ENCODE peak calls at places on chromosomes 5 and 9, in six cellular contexts. V, S, O, Q, Z and H are unnamed samples.
A peak's percentile ranks its signal among the peaks of the same experiment; 100 is the strongest.

GRCh38 chr9:108056805-108057386 is 567.3 kb upstream of the KLF4 start:
- DNase-seq in S (no peak), V (no peak), Q (no peak), Z (no peak), O (peak; percentile 87), H (no peak)

GRCh38 chr9:35935755-35936509 is 22.0 kb downstream of the OR2S2 start:
- DNase-seq in Z (no peak), O (peak; percentile 91), Q (no peak), S (no peak), V (no peak), H (no peak)

GRCh38 chr5:42855811-42856210 is 44.1 kb upstream of the SELENOP start:
- DNase-seq in S (no peak), Q (no peak), O (no peak), Z (no peak), V (no peak), H (peak; percentile 38)

GRCh38 chr9:89702401-89702800 is 97.6 kb downstream of the GADD45G start:
- DNase-seq in Q (no peak), S (no peak), Z (no peak), V (no peak), O (no peak), H (no peak)

GRCh38 chr5:109454726-109455505 is 45.1 kb upstream of the PJA2 start:
- DNase-seq in Z (no peak), S (no peak), O (peak; percentile 78), Q (no peak), V (peak; percentile 22), H (no peak)

GRCh38 chr9:7963026-7963425 is 163.4 kb upstream of the DMAC1 start:
- DNase-seq in Z (no peak), Q (no peak), V (no peak), S (no peak), O (peak; percentile 1), H (no peak)

GRCh38 chr5:114782217-114782616 is 387.5 kb downstream of the TRIM36 start:
- DNase-seq in V (no peak), Z (no peak), S (no peak), O (no peak), Q (no peak), H (no peak)

GRCh38 chr5:169174923-169175322 is 126.0 kb downstream of the SLIT3 start:
- DNase-seq in S (no peak), Z (no peak), Q (no peak), V (no peak), O (no peak), H (no peak)

GRCh38 chr9:69471433-69471832 is 146.4 kb downstream of the ENTREP1 start:
- DNase-seq in S (no peak), O (peak; percentile 58), Q (no peak), V (no peak), Z (no peak), H (no peak)

GRCh38 chr5:84791153-84791552 is 406.5 kb upstream of the EDIL3 start:
- DNase-seq in Z (no peak), S (no peak), Q (no peak), O (no peak), V (no peak), H (no peak)

GRCh38 chr5:161676109-161676508 is 9.4 kb upstream of the GABRA6 start:
- DNase-seq in Q (no peak), S (no peak), O (no peak), Z (peak; percentile 44), V (peak; percentile 77), H (no peak)

GRCh38 chr5:14906628-14907027 is 35.0 kb upstream of the ANKH start:
- DNase-seq in Q (no peak), V (no peak), Z (no peak), O (no peak), S (no peak), H (no peak)

GRCh38 chr9:72633966-72634365 is 112.6 kb downstream of the TMC1 start:
- DNase-seq in S (no peak), Q (no peak), Z (no peak), V (no peak), O (peak; percentile 75), H (no peak)

GRCh38 chr9:22052376-22052945 is 43.4 kb upstream of the CDKN2B start:
- DNase-seq in Z (no peak), O (peak; percentile 100), S (no peak), V (no peak), Q (no peak), H (no peak)

GRCh38 chr9:138038244-138038671 is 160.7 kb downstream of the CACNA1B start:
- DNase-seq in V (no peak), S (no peak), Q (no peak), O (no peak), Z (peak; percentile 88), H (no peak)

GRCh38 chr9:115057559-115057958 is 60.4 kb downstream of the TNC start:
- DNase-seq in O (peak; percentile 90), V (peak; percentile 28), Q (no peak), S (no peak), Z (no peak), H (no peak)

GRCh38 chr9:4327504-4328191 is 27.8 kb upstream of the GLIS3 start:
- DNase-seq in O (peak; percentile 81), Z (no peak), S (no peak), Q (no peak), V (peak; percentile 50), H (no peak)

GRCh38 chr5:170636836-170637477 is 133.1 kb downstream of the KCNIP1 start:
- DNase-seq in O (no peak), Z (no peak), V (no peak), Q (no peak), S (no peak), H (no peak)

GRCh38 chr9:91720746-91721705 is 229.0 kb downstream of the ROR2 start:
- DNase-seq in Z (no peak), O (no peak), V (peak; percentile 80), Q (no peak), S (no peak), H (no peak)

GRCh38 chr9:112327718-112328450 is 5.5 kb downstream of the PTBP3 start:
- DNase-seq in Z (no peak), Q (no peak), V (no peak), O (no peak), S (no peak), H (no peak)

GRCh38 chr5:96259211-96259772 is 173.8 kb downstream of the PCSK1 start:
- DNase-seq in Q (no peak), Z (no peak), V (peak; percentile 10), O (peak; percentile 68), S (no peak), H (no peak)

GRCh38 chr5:67808340-67808739 is 407.2 kb upstream of the PIK3R1 start:
- DNase-seq in V (no peak), Q (no peak), O (no peak), Z (no peak), S (peak; percentile 37), H (no peak)

GRCh38 chr5:140466981-140467742 is 65.5 kb downstream of the ANKHD1 start:
- DNase-seq in V (no peak), Z (no peak), Q (no peak), S (no peak), O (no peak), H (no peak)

GRCh38 chr9:1055156-1055555 is 5.0 kb downstream of the DMRT2 start:
- DNase-seq in V (no peak), S (no peak), O (no peak), Z (no peak), Q (no peak), H (no peak)

GRCh38 chr9:1053848-1054365 is 3.8 kb downstream of the DMRT2 start:
- DNase-seq in Z (no peak), O (no peak), Q (no peak), S (no peak), V (no peak), H (no peak)

GRCh38 chr9:1052908-1053590 is 2.9 kb downstream of the DMRT2 start:
- DNase-seq in Z (no peak), Q (no peak), V (no peak), O (no peak), S (no peak), H (no peak)

GRCh38 chr9:1058826-1059225 is 8.7 kb downstream of the DMRT2 start:
- DNase-seq in O (no peak), Q (no peak), V (no peak), Z (no peak), S (no peak), H (no peak)

GRCh38 chr9:1057910-1058309 is 7.8 kb downstream of the DMRT2 start:
- DNase-seq in O (no peak), V (no peak), Z (no peak), Q (no peak), S (no peak), H (no peak)
- H3K27ac ChIP-seq in O (no peak overlapping the region), V (no peak overlapping the region), Z (no peak overlapping the region), Q (no peak overlapping the region), S (no peak overlapping the region), H (no peak overlapping the region)

DNA sequence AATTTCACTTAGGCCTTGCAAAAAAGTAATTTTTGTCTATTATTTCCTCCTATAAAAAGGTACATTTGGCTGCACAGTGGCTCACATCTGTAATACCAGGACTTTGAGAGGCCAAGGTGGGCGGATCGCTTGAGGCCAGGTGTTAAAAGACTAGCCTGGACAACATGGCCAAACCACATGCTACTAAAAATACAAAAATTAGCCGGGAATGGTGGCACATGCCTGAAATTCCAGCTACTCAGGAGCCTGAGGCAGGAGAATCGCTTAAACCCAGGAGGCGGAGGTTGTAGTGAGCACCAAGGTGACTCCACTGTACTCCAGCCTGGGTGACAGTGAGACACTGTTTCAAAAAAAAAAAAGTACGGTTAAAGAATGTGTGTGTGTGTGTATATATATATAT is 15.7 kb downstream of the NUP155 start:
- DNase-seq in Q (peak; percentile 10), V (no peak), Z (no peak), S (no peak), O (no peak), H (no peak)
- H3K4me1 ChIP-seq in Q (no peaks in the 10 kb centered on the region), V (no peaks in the 10 kb centered on the region), Z (no peaks in the 10 kb centered on the region), S (no peaks in the 10 kb centered on the region), O (no peaks in the 10 kb centered on the region), H (no peaks in the 10 kb centered on the region)

GRCh38 chr9:33257276-33257675 is 7.2 kb downstream of the BAG1 start:
- DNase-seq in Q (no peak), V (no peak), S (no peak), Z (no peak), O (no peak), H (no peak)

GRCh38 chr9:33254211-33254610 is 10.3 kb downstream of the BAG1 start:
- DNase-seq in Z (no peak), V (no peak), O (no peak), S (no peak), Q (no peak), H (no peak)

GRCh38 chr9:33256236-33256635 is 8.3 kb downstream of the BAG1 start:
- DNase-seq in Z (no peak), S (no peak), Q (no peak), O (no peak), V (no peak), H (no peak)

GRCh38 chr9:33255471-33255870 is 9.0 kb downstream of the BAG1 start:
- DNase-seq in S (no peak), Q (no peak), V (no peak), O (no peak), Z (no peak), H (no peak)

DNA sequence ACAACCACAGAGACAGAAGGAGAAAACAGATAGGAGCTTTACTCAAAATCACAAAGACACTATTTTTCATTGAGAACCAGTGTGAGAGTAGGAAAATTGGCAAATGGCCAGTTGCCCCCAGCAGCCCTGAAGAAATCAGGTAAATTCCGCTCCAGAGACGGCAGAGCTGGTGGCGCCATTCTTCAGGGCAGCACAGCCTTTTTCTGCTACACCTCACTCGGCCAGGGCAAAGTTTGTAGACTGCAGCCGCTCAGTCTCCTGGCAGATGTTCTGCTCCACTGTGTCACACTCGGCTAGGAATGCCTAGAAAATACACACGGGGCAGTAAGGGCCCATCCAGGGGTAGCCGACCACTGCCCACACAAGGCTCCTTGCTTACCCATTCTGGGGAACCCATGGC is 9.5 kb downstream of the BAG1 start:
- DNase-seq in S (no peak), O (no peak), Q (no peak), Z (no peak), V (no peak), H (no peak)
- H3K27ac ChIP-seq in S (no peak overlapping the region), O (no peak overlapping the region), Q (no peak overlapping the region), Z (no peak overlapping the region), V (no peak overlapping the region), H (no peak overlapping the region)

GRCh38 chr5:178454308-178454707 is 135.9 kb downstream of the COL23A1 start:
- DNase-seq in V (peak; percentile 57), Z (no peak), Q (no peak), S (no peak), O (no peak), H (no peak)
- H3K4me1 ChIP-seq in V (peaks cover 12% of the 10 kb centered on the region), Z (peaks cover 6% of the 10 kb centered on the region), Q (no peaks in the 10 kb centered on the region), S (no peaks in the 10 kb centered on the region), O (no peaks in the 10 kb centered on the region), H (no peaks in the 10 kb centered on the region)